ENCODE peak calls at places on chromosome X, in nine cellular contexts. T is cardiac fibroblast; K is NCI-H187 treated with DMSO at 0.1 percent for 48 hours; S is RWPE1; J is stimulated activated CD8-positive, alpha-beta memory T cell treated with anti-CD3 and anti-CD28 coated beads, Interleukin-7, amount 100 ng/mL, for 24 hours; M is thoracic aorta; U is frontal cortex; P is mesenchymal stem cell; D is fibroblast of lung. N is an unnamed sample.

GRCh38 chrX:39670281-39670680 is 427.5 kb downstream of the BCOR start:
- DNase-seq in J (no peak), P (no peak), M (no peak), U (no peak), K (no peak), S (no peak), D (no peak), T (no peak), N (no peak)

GRCh38 chrX:24113161-24113560 is 36.4 kb upstream of the ZFX start:
- DNase-seq in M (no peak), D (peak; percentile 51), P (no peak), J (no peak), K (no peak), U (no peak), T (no peak), S (no peak), N (no peak)

GRCh38 chrX:23504540-23504884 is 162.8 kb upstream of the PRDX4 start:
- DNase-seq in P (no peak), K (no peak), T (no peak), D (no peak), M (no peak), S (no peak), U (no peak), J (no peak), N (no peak)

GRCh38 chrX:7987160-7987992 is 60.2 kb upstream of the PNPLA4 start:
- DNase-seq in S (no peak), M (no peak), K (no peak), P (peak; percentile 6), U (no peak), D (no peak), J (no peak), T (no peak), N (no peak)

GRCh38 chrX:15471016-15471415 is 22.1 kb downstream of the PIR start:
- DNase-seq in P (peak; percentile 79), M (peak; percentile 27), J (no peak), K (no peak), U (no peak), S (peak; percentile 12), T (peak; percentile 70), D (peak; percentile 64), N (no peak)

GRCh38 chrX:121457096-121457495 is 409.7 kb downstream of the GLUD2 start:
- DNase-seq in K (no peak), M (no peak), D (no peak), T (no peak), P (no peak), J (no peak), U (no peak), S (no peak), N (no peak)

GRCh38 chrX:107483976-107484726 is 34.7 kb downstream of the FRMPD3 start:
- DNase-seq in U (no peak), P (peak; percentile 24), T (peak; percentile 11), J (no peak), M (no peak), S (peak; percentile 8), D (peak; percentile 15), K (peak; percentile 2), N (no peak)

GRCh38 chrX:46447384-46447783 is 97.8 kb downstream of the ZNF674 start:
- DNase-seq in T (peak; percentile 13), M (peak; percentile 2), U (no peak), P (peak; percentile 32), S (no peak), K (no peak), J (no peak), D (no peak), N (no peak)

GRCh38 chrX:47190445-47191269 is 3.0 kb upstream of the UBA1 start:
- DNase-seq in K (peak; percentile 44), S (peak; percentile 88), T (peak; percentile 96), P (peak; percentile 93), M (peak; percentile 63), U (peak; percentile 82), D (peak; percentile 94), J (peak; percentile 63), N (peak; percentile 60)

GRCh38 chrX:31266172-31267076 is 194.6 kb upstream of the FTHL17 start:
- DNase-seq in U (peak; percentile 36), J (no peak), S (peak; percentile 50), M (no peak), K (no peak), P (peak; percentile 50), T (peak; percentile 32), D (no peak), N (no peak)

N was measured in SIG-M5.